ENCODE peak calls at places on chromosomes 6 and 20, in nine cellular contexts. E is ascending aorta; R is CD8-positive, alpha-beta T cell; K is right atrium auricular region; W is adrenal gland; X is cardiac muscle cell; V is OCI-LY7; I is heart right ventricle; B is sigmoid colon. Z is an unnamed sample.

GRCh38 chr20:38152175-38153010 is 12.7 kb downstream of the TGM2 start:
- DNase-seq in I (peak; percentile 89), V (peak; percentile 14), W (peak; percentile 96), R (peak; percentile 7), K (peak; percentile 95), X (peak; percentile 72), E (peak; percentile 85), B (peak; percentile 90), Z (peak; percentile 97)

GRCh38 chr20:51541189-51542032 is 1.1 kb downstream of the NFATC2 start:
- DNase-seq in K (peak; percentile 91), X (peak; percentile 80), W (peak; percentile 87), I (peak; percentile 67), B (peak; percentile 91), E (peak; percentile 73), R (peak; percentile 78), V (peak; percentile 72), Z (peak; percentile 86)

GRCh38 chr20:53622247-53623114 is 28.8 kb upstream of the ZNF217 start:
- DNase-seq in I (no peak), X (peak; percentile 22), B (peak; percentile 52), R (no peak), W (no peak), E (no peak), V (peak; percentile 35), K (no peak), Z (peak; percentile 58)

GRCh38 chr6:30326446-30327231 is at the start of gene TRIM39:
- DNase-seq in B (peak; percentile 92), R (peak; percentile 90), X (peak; percentile 87), K (peak; percentile 85), I (peak; percentile 88), V (peak; percentile 88), W (peak; percentile 92), E (peak; percentile 47), Z (peak; percentile 90)

GRCh38 chr6:29092957-29093356 is 5.8 kb upstream of the OR2B3 start:
- DNase-seq in B (no peak), K (no peak), E (no peak), X (no peak), I (no peak), V (no peak), R (no peak), W (no peak), Z (no peak)

GRCh38 chr20:15310361-15310760 is 972.9 kb upstream of the FLRT3 start:
- DNase-seq in I (no peak), X (peak; percentile 1), B (no peak), W (no peak), K (no peak), E (no peak), V (no peak), R (no peak), Z (no peak)

GRCh38 chr20:8735674-8736073 is 333.2 kb upstream of the PLCB4 start:
- DNase-seq in V (no peak), B (no peak), K (no peak), W (no peak), I (no peak), E (no peak), X (no peak), R (no peak), Z (no peak)

GRCh38 chr6:37693546-37694250 is 4.0 kb downstream of the MDGA1 start:
- DNase-seq in X (no peak), R (no peak), K (no peak), E (no peak), B (no peak), V (no peak), I (no peak), W (no peak), Z (no peak)

GRCh38 chr6:100430962-100431361 is 33.8 kb downstream of the SIM1 start:
- DNase-seq in K (no peak), W (no peak), I (no peak), V (no peak), R (no peak), B (no peak), E (no peak), X (no peak), Z (no peak)

GRCh38 chr6:106857771-106858652 is 116.5 kb downstream of the CD24 start:
- DNase-seq in W (no peak), I (no peak), E (no peak), K (no peak), X (no peak), V (no peak), B (no peak), R (no peak), Z (no peak)

GRCh38 chr20:17835240-17835940 is 133.2 kb downstream of the SNX5 start:
- DNase-seq in R (no peak), B (peak; percentile 88), X (peak; percentile 89), K (peak; percentile 87), W (peak; percentile 88), V (no peak), I (peak; percentile 55), E (no peak), Z (peak; percentile 89)

GRCh38 chr6:43263314-43264178 is 20.3 kb downstream of the TTBK1 start:
- DNase-seq in R (peak; percentile 74), X (peak; percentile 78), K (peak; percentile 78), E (no peak), W (peak; percentile 91), I (peak; percentile 76), V (peak; percentile 83), B (peak; percentile 82), Z (no peak)

GRCh38 chr20:18628330-18628941 is 40.6 kb downstream of the DTD1 start:
- DNase-seq in B (no peak), E (no peak), R (no peak), V (peak; percentile 22), W (no peak), I (no peak), X (no peak), K (no peak), Z (no peak)

GRCh38 chr20:35001596-35002362 is 46.1 kb downstream of the MYH7B start:
- DNase-seq in K (no peak), E (no peak), I (no peak), W (no peak), V (peak; percentile 31), X (no peak), R (no peak), B (no peak), Z (no peak)

GRCh38 chr20:40811004-40811403 is 122.0 kb upstream of the MAFB start:
- DNase-seq in K (peak; percentile 26), V (no peak), R (no peak), I (no peak), E (no peak), X (no peak), W (peak; percentile 5), B (no peak), Z (no peak)

GRCh38 chr6:36376742-36377141 is 10.7 kb downstream of the ETV7 start:
- DNase-seq in V (no peak), E (no peak), R (no peak), I (no peak), X (no peak), W (no peak), K (no peak), B (no peak), Z (no peak)

DNA sequence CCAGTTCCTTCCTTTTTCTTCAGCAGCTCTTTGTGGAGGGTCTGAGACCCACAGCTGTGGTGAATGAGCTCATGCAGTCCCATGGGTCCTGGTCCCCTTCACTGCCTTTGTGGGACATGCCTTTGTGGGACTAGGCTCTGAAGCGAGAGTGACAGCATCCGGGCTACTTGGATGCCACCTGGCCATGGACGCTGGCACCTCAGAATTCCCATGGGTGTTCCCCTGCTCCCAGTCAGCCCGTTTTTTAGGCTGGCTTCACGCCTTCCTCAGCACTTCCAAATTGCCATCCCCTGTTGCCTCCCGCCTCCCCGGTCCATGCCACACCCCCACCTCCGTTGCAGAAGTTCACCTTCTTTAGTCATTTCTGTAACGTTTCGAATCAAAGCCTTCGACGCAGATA is 45.1 kb downstream of the RAMACL start:
- DNase-seq in V (no peak), K (no peak), B (no peak), I (no peak), R (no peak), X (no peak), E (no peak), W (no peak), Z (no peak)
- H3K4me3 ChIP-seq in V (no peak overlapping the region), K (no peak overlapping the region), B (no peak overlapping the region), I (no peak overlapping the region), R (no peak overlapping the region), X (no peak overlapping the region), E (no peak overlapping the region), W (no peak overlapping the region), Z (no peak overlapping the region)

DNA sequence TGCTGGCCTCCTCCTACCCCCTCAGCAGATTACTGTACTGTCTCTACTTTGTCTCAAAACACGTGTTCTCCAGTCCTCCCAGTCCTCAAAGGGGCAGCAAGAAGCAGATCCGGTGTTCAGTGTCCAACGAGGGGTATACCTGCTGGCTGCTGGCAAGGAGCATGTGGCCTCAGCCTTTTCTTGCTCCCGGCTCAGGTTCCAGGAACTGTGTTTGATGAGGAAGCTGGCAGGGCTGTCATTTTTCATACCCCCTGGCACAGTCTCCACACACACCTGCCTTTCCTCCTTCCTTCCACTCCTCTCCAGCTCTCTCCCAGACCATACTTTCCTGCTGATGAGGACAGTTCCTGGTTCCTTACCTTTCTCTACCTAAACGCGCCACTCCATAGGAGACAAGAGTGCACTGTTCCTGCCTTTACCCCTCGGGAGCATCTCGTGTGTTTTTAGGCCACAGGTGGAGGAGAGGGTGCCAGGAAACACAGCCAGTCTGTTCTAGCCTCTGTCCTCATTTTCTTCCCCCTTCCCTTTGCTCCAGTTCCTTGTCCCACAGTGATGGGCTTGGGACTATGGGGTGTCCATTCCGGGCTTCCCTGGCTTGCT is 77.2 kb downstream of the SSR1 start:
- DNase-seq in E (no peak), B (no peak), K (no peak), X (no peak), I (no peak), V (no peak), R (no peak), W (no peak), Z (no peak)
- H3K27ac ChIP-seq in E (no peak overlapping the region), B (no peak overlapping the region), K (no peak overlapping the region), X (peak overlapping the region; percentile 13), I (peak overlapping the region; percentile 29), V (no peak overlapping the region), R (no peak overlapping the region), W (peak overlapping the region; percentile 53), Z (no peak overlapping the region)

DNA sequence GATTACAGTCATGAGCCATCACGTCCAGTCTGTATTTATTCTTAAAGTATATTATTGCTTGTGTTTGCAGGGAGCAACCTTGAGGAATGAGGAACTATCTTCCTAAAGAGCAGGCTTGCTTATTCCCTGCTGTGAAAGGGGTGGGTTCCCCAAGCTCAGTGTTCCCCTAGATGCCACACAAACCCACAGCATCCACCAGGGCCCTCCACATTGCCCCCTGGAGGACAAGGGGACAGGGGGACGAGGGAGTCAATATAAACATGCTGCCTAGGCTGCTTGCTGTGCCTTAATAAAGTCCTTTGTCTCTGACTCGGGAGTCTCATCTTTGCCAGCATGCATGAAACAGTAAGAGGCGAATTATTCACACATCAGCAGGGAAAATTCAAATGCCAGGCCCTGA is 8.0 kb upstream of the IDH3B start:
- DNase-seq in X (no peak), I (no peak), V (no peak), B (peak; percentile 17), K (no peak), R (no peak), E (no peak), W (no peak), Z (no peak)
- TF ChIP-seq CTCF in X (peak; percentile 24), I (no peak), V (peak; percentile 51), B (no peak), K (no peak), R (no peak), E (no peak), W (no peak), Z (no peak)

DNA sequence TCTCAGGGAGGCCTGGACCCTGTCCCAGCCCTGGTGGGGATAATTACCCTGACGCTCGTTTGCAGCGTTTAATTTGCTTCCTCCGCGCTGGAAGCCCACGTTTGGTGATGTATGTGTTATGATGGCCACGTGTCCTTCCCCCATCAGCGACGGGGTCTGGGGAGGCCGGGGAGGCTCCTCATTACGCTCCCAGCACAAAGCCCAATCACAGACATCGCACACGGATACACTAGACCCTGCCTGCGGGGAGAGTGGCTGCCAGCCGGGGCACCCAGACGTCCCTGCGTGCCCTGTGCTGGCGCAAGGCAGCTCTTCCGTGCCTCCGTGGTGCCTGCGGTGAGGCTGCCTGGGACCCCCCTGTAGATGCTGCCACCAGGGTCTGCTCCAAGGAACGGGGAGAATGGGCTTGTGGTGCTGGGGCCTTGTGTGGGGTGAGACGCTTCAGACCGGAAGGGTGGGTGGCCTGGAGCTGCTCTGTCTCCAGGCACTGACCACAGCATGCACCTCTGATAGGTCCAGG is 10.3 kb upstream of the CHRNA4 start:
- DNase-seq in I (no peak), E (no peak), V (no peak), W (no peak), R (no peak), B (no peak), K (no peak), X (no peak), Z (no peak)
- H3K4me3 ChIP-seq in I (no peak overlapping the region), E (no peak overlapping the region), V (no peak overlapping the region), W (no peak overlapping the region), R (no peak overlapping the region), B (no peak overlapping the region), K (no peak overlapping the region), X (no peak overlapping the region), Z (no peak overlapping the region)